ENCODE peak calls at places on chromosomes 13 and 19, in seven cellular contexts. D, L, S, X, R, A and M are unnamed samples. For H3K4me1, the result is how much of the 10 kb centered on the place peaks cover.

GRCh38 chr13:113636266-113636963 is 21.6 kb downstream of the ATP4B start:
- DNase-seq in S (no peak), A (no peak), R (no peak), D (no peak), X (peak), L (no peak), M (no peak)

GRCh38 chr13:113759525-113760137 is 605 bp downstream of the TMEM255B start:
- DNase-seq in X (peak), S (peak), A (peak), D (no peak), L (peak), R (peak), M (no peak)

GRCh38 chr13:68748038-68748437 is 1359.6 kb upstream of the ATXN8OS start:
- DNase-seq in S (no peak), D (no peak), R (no peak), L (peak), A (no peak), X (no peak), M (peak)

GRCh38 chr19:42048992-42049391 is 21.0 kb downstream of the GRIK5 start:
- DNase-seq in L (no peak), X (no peak), S (no peak), A (no peak), R (no peak), D (no peak), M (no peak)

GRCh38 chr13:21670006-21670882 is 629 bp upstream of the FGF9 start:
- DNase-seq in S (peak), L (peak), A (peak), R (peak), D (peak), X (peak), M (peak)

GRCh38 chr13:112693831-112694497 is 4.1 kb downstream of the ATP11A start:
- DNase-seq in S (peak), L (peak), D (peak), X (peak), R (no peak), A (no peak), M (peak)

GRCh38 chr19:35557539-35558399 is 5.7 kb downstream of the ATP4A start:
- DNase-seq in S (peak), R (peak), D (peak), L (peak), A (peak), X (no peak), M (peak)

GRCh38 chr13:110131424-110131823 is 175.5 kb downstream of the COL4A1 start:
- DNase-seq in X (no peak), S (no peak), D (no peak), L (no peak), A (no peak), R (no peak), M (no peak)

GRCh38 chr19:11267316-11268085 is 5.2 kb upstream of the DOCK6 start:
- DNase-seq in D (no peak), L (no peak), R (no peak), S (no peak), A (no peak), X (no peak), M (no peak)

GRCh38 chr19:48108997-48109782 is 1.4 kb downstream of the PLA2G4C start:
- DNase-seq in R (no peak), L (no peak), S (no peak), X (no peak), D (no peak), A (no peak), M (no peak)

GRCh38 chr13:24684600-24684998 is 4.4 kb downstream of the ATP12A start:
- DNase-seq in X (no peak), D (no peak), A (no peak), L (no peak), S (peak), R (no peak), M (no peak)

GRCh38 chr13:99125335-99125915 is 75.2 kb upstream of the UBAC2 start:
- DNase-seq in A (no peak), L (no peak), X (no peak), D (no peak), R (no peak), S (no peak), M (no peak)

GRCh38 chr13:29954082-29955043 is 103.9 kb upstream of the UBL3 start:
- DNase-seq in S (no peak), X (no peak), L (no peak), A (no peak), R (no peak), D (no peak), M (no peak)

GRCh38 chr13:98332222-98332621 is 155.2 kb upstream of the RNF113B start:
- DNase-seq in S (no peak), X (no peak), L (no peak), D (no peak), R (no peak), A (no peak), M (no peak)

GRCh38 chr19:45860359-45861259 is 2.3 kb downstream of the SYMPK start:
- DNase-seq in D (no peak), S (no peak), R (no peak), A (peak), X (no peak), L (no peak), M (no peak)

GRCh38 chr19:27738569-27739193 is 1474.3 kb downstream of the UQCRFS1 start:
- DNase-seq in A (no peak), S (no peak), D (no peak), X (no peak), L (no peak), R (no peak), M (no peak)

GRCh38 chr13:112702983-112703379 is 13.1 kb downstream of the ATP11A start:
- DNase-seq in X (peak), S (no peak), A (no peak), R (no peak), D (no peak), L (no peak), M (no peak)

GRCh38 chr19:37594982-37595382 is 306 bp downstream of the ZNF540 start:
- DNase-seq in D (no peak), L (no peak), A (peak), X (peak), R (peak), S (peak), M (peak)

GRCh38 chr13:74221752-74222151 is 87.5 kb upstream of the KLF12 start:
- DNase-seq in D (no peak), X (no peak), L (no peak), A (no peak), S (no peak), R (no peak), M (no peak)

GRCh38 chr19:43675269-43675879 is 5.4 kb upstream of the PLAUR start:
- DNase-seq in D (no peak), S (peak), X (no peak), A (no peak), L (peak), R (no peak), M (peak)

GRCh38 chr19:1084024-1084868 is 10.9 kb downstream of the POLR2E start:
- DNase-seq in S (no peak), L (no peak), X (no peak), D (no peak), A (peak), R (no peak), M (no peak)

GRCh38 chr13:49298903-49299605 is 51.3 kb downstream of the CDADC1 start:
- DNase-seq in D (no peak), L (no peak), X (no peak), S (no peak), R (no peak), A (no peak), M (no peak)

GRCh38 chr13:76225815-76226489 is 589.8 kb downstream of the LMO7 start:
- DNase-seq in R (peak), S (peak), D (no peak), X (no peak), A (no peak), L (no peak), M (peak)

GRCh38 chr19:47994209-47994802 is at the start of gene ELSPBP1:
- DNase-seq in X (no peak), D (no peak), S (no peak), R (no peak), A (no peak), L (no peak), M (no peak)

GRCh38 chr19:11208526-11209471 is 11.5 kb upstream of the KANK2 start:
- DNase-seq in R (no peak), L (no peak), A (peak), S (no peak), X (no peak), D (peak), M (no peak)

GRCh38 chr13:113540523-113540922 is 44.0 kb upstream of the TFDP1 start:
- DNase-seq in X (no peak), A (no peak), L (no peak), R (no peak), S (no peak), D (peak), M (no peak)

GRCh38 chr19:54172764-54173699 is at the start of gene TMC4:
- DNase-seq in D (peak), L (no peak), R (no peak), S (no peak), X (no peak), A (peak), M (no peak)

GRCh38 chr13:24011266-24011665 is 114.0 kb upstream of the C1QTNF9B start:
- DNase-seq in S (no peak), R (no peak), D (no peak), L (no peak), A (no peak), X (no peak), M (no peak)

GRCh38 chr19:38455031-38455430 is 21.5 kb downstream of the RYR1 start:
- DNase-seq in D (no peak), X (no peak), A (no peak), R (no peak), S (peak), L (no peak), M (peak)

GRCh38 chr13:99398916-99399622 is 91.9 kb upstream of the GPR183 start:
- DNase-seq in D (no peak), L (no peak), S (no peak), X (no peak), A (no peak), R (no peak), M (no peak)

GRCh38 chr13:35349673-35350278 is 126.7 kb downstream of the MAB21L1 start:
- DNase-seq in S (no peak), L (peak), D (no peak), X (no peak), R (no peak), A (no peak), M (peak)

GRCh38 chr19:47028372-47028672 is 8.7 kb downstream of the NPAS1 start:
- DNase-seq in R (no peak), L (no peak), A (no peak), D (peak), X (no peak), S (no peak), M (no peak)

GRCh38 chr19:1584500-1585242 is 8.0 kb downstream of the MBD3 start:
- DNase-seq in L (no peak), R (no peak), A (peak), S (no peak), D (no peak), X (no peak), M (no peak)

GRCh38 chr19:45607071-45608029 is 5.3 kb upstream of the GPR4 start:
- DNase-seq in S (peak), A (peak), X (peak), D (peak), R (peak), L (peak), M (peak)

GRCh38 chr13:37597477-37597876 is 1.1 kb downstream of the POSTN start:
- DNase-seq in X (no peak), L (peak), S (no peak), A (no peak), D (no peak), R (no peak), M (no peak)

GRCh38 chr13:53782400-53783030 is 753.9 kb downstream of the OLFM4 start:
- DNase-seq in R (no peak), D (peak), L (peak), A (no peak), X (no peak), S (peak), M (peak)

GRCh38 chr19:40147693-40148347 is 43.4 kb upstream of the MAP3K10 start:
- DNase-seq in L (peak), S (peak), D (no peak), X (peak), A (no peak), R (no peak), M (peak)

GRCh38 chr19:37969695-37970094 is 62.7 kb downstream of the SIPA1L3 start:
- DNase-seq in A (no peak), L (no peak), X (no peak), D (no peak), R (no peak), S (no peak), M (no peak)

DNA sequence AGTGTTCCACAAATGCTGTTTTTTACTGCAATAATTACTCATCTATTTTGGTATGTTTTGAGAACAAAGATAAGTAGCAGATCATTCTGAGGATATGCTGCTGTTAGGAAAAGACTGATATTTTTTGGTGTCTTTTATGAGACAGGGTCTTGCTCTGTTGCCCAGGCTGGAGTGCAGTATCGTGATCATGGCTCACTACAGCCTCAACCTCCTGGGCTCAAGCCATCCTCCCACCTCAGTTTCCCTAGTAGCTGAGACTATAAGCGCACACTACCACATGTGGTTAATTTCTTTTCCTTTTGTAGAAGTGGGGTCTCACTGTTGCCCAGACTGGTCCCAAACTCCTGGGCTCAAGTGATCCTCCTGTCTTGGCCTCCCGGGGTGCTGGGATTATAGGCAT is 9.5 kb downstream of the LSM4 start:
- DNase-seq in R (no peak), X (no peak), L (no peak), A (no peak), S (no peak), D (no peak), M (no peak)
- H3K4me1 ChIP-seq in R (under half), X (under half), L (under half), A (under half), S (under half), D (under half), M (under half)

GRCh38 chr19:58153386-58153785 is 2.8 kb upstream of the ZNF329 start:
- DNase-seq in A (no peak), D (no peak), S (no peak), L (no peak), X (no peak), R (no peak), M (no peak)
- H3K4me1 ChIP-seq in A (under half), D (under half), S (under half), L (under half), X (under half), R (under half), M (under half)

GRCh38 chr19:6099633-6100032 is 10.7 kb downstream of the RFX2 start:
- DNase-seq in L (no peak), R (no peak), A (no peak), S (no peak), D (no peak), X (peak), M (no peak)

GRCh38 chr19:6101291-6101690 is 9.0 kb downstream of the RFX2 start:
- DNase-seq in S (peak), A (no peak), X (no peak), L (no peak), D (no peak), R (no peak), M (peak)

GRCh38 chr19:6101991-6102390 is 8.3 kb downstream of the RFX2 start:
- DNase-seq in R (no peak), D (no peak), A (no peak), X (no peak), L (peak), S (no peak), M (no peak)

GRCh38 chr19:6099037-6099436 is 11.3 kb downstream of the RFX2 start:
- DNase-seq in S (no peak), X (no peak), A (no peak), L (no peak), D (no peak), R (no peak), M (no peak)

DNA sequence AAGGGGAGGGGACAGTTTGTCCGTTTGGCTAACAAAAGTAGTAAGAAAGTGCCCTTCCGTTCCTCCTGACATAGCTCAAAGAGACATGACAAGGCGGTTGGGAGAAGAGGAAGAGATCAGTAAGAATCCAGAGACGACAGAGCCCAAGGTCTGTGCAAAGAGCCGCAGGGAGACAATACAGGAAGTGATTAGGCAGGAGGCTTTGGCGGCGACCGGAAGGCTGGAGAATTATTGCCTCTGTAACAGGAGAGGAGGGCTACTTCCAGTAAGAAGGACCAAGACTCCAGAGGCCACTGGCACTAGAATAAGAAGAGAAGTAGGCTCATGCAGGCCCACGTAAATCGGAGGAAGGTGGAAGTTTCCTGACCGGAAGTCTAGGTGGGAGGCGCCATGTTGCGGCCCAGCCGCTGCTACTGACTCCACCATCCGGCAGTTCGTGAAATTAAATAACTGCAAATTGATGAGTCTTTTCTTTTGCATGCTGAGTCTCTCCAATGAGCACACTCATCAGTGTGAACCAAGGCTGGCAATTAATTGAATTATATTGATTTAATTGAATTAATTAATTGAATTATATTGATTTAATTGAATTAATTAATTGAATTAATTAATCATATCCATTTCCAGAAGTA is 9.9 kb downstream of the RFX2 start:
- DNase-seq in D (no peak), R (peak), S (no peak), A (no peak), L (peak), X (peak), M (no peak)
- H3K4me1 ChIP-seq in D (under half), R (under half), S (half or more), A (under half), L (half or more), X (half or more), M (under half)

GRCh38 chr19:15317392-15318011 is 14.8 kb downstream of the BRD4 start:
- DNase-seq in X (no peak), A (no peak), L (no peak), R (no peak), D (no peak), S (no peak), M (peak)

GRCh38 chr19:15316498-15316897 is 15.8 kb downstream of the BRD4 start:
- DNase-seq in D (no peak), R (no peak), L (no peak), X (no peak), S (peak), A (no peak), M (no peak)

GRCh38 chr19:15313649-15314279 is 18.6 kb downstream of the BRD4 start:
- DNase-seq in S (no peak), D (no peak), A (no peak), L (no peak), X (peak), R (no peak), M (no peak)

GRCh38 chr19:15318241-15318691 is 14.1 kb downstream of the BRD4 start:
- DNase-seq in A (no peak), L (no peak), R (no peak), D (no peak), S (peak), X (no peak), M (peak)

DNA sequence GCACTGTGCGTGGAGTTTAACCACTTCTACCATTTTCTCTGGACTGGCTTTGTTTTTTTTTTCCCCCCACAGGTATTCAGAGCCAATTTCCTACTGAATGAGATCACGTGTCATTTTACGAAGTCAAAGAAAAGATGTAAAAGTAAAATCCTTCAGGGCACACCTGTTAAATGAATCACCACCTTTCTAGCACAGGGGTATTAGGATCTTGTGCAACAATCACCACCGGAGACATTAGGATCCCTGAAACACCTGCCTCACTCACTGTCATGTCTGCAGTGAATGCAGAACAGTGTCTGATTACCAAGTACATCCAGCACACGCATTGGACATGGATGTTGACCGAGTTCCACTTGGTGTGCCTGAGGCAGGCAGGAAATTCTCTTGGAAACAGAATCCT is 17.2 kb downstream of the BRD4 start:
- DNase-seq in R (no peak), S (no peak), A (no peak), D (no peak), X (peak), L (no peak), M (no peak)
- H3K4me1 ChIP-seq in R (half or more), S (under half), A (under half), D (under half), X (half or more), L (under half), M (under half)

DNA sequence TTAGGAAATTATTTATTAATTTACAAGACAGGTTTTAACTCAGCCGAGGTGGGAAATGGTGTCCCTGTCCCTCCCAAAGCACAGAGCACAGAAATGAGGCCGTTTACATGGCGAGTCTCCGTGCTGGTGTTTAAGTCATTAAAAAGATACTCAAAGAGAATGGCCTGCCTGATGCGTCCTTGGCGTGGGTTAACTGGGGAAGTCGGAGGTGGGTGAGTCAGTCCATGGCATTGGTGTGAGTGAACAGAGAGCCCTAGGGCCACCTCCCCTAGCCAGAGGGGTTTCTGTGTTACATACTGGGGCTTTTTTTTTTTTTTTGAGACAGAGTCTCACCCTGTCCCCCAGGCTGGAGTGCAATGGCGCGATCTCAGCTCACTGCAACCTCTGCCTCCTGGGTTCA is 3.9 kb downstream of the FEM1A start:
- DNase-seq in R (peak), S (no peak), D (no peak), A (no peak), L (no peak), X (no peak), M (peak)
- H3K4me1 ChIP-seq in R (under half), S (under half), D (under half), A (under half), L (under half), X (under half), M (under half)

DNA sequence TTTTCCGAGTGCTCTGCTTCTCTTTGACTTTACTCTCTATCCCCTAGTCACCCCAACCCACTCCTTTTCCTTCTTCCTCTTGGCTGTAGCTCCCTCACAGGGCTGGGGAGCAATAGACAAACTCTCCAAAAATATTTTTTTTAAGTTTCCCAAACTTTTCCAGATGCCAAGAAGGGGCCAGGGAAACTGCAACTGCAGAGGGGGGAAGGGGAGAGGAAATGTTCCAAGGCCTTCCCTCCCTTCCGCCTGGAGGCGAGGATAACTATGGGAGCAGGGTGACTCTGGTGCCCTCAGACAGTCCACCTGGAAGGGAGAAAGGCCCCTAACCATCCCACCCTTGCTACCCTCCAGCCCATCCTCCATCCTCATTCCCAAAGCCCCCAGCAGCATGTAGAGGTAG is 49.4 kb downstream of the LYL1 start:
- DNase-seq in L (no peak), R (no peak), S (peak), A (no peak), D (no peak), X (no peak), M (peak)
- H3K4me1 ChIP-seq in L (half or more), R (half or more), S (half or more), A (under half), D (under half), X (half or more), M (half or more)

GRCh38 chr19:49111218-49111998 is 2.8 kb upstream of the LIN7B start:
- DNase-seq in R (no peak), L (no peak), X (no peak), A (no peak), D (no peak), S (no peak), M (no peak)
- H3K4me1 ChIP-seq in R (under half), L (under half), X (under half), A (under half), D (under half), S (under half), M (under half)